ENCODE peak calls at places on chromosomes 1 and 21, in seven cellular contexts. X is upper lobe of left lung, F is MM.1S, P is upper lobe of right lung, M is H1, O is mesendoderm, E is sigmoid colon. I is an unnamed sample. For H3K4me1, the result is how much of the 10 kb centered on the place peaks cover.

GRCh38 chr21:20882462-20883415 is 115.5 kb upstream of the NCAM2 start:
- DNase-seq in F (peak), P (no peak), X (peak), O (peak), M (peak), E (no peak), I (no peak)

GRCh38 chr1:181398544-181398943 is 84.8 kb upstream of the CACNA1E start:
- DNase-seq in O (no peak), M (no peak), X (no peak), E (no peak), P (no peak), F (peak), I (no peak)

GRCh38 chr1:3023994-3024393 is 2.7 kb downstream of the ACTRT2 start:
- DNase-seq in O (peak), X (no peak), M (no peak), E (peak), F (no peak), P (no peak), I (no peak)

GRCh38 chr1:16955186-16955585 is 25.2 kb downstream of the MFAP2 start:
- DNase-seq in F (no peak), E (no peak), X (no peak), O (no peak), P (no peak), M (no peak), I (no peak)

GRCh38 chr1:27572679-27573426 is 31.1 kb downstream of the AHDC1 start:
- DNase-seq in F (no peak), O (peak), E (peak), X (no peak), P (no peak), M (no peak), I (peak)

GRCh38 chr1:230816018-230816417 is 52.3 kb downstream of the C1orf198 start:
- DNase-seq in F (no peak), E (no peak), M (no peak), P (no peak), X (no peak), O (no peak), I (peak)

GRCh38 chr1:203038217-203038741 is 12.0 kb downstream of the PPFIA4 start:
- DNase-seq in P (no peak), O (no peak), E (peak), M (no peak), F (peak), X (no peak), I (peak)

GRCh38 chr21:44006017-44006624 is 6.0 kb upstream of the TRAPPC10 start:
- DNase-seq in F (no peak), P (no peak), M (no peak), X (peak), E (peak), O (no peak), I (peak)

GRCh38 chr21:36658926-36659325 is 40.0 kb upstream of the SIM2 start:
- DNase-seq in F (no peak), M (no peak), P (no peak), O (peak), X (no peak), E (no peak), I (no peak)

GRCh38 chr1:64215576-64215975 is 12.2 kb downstream of the UBE2U start:
- DNase-seq in P (no peak), X (no peak), M (no peak), F (no peak), O (no peak), E (no peak), I (no peak)

GRCh38 chr1:178057863-178058576 is 35.9 kb upstream of the RASAL2 start:
- DNase-seq in X (peak), E (peak), M (no peak), O (peak), P (no peak), F (no peak), I (peak)

GRCh38 chr1:103525114-103525606 is 339 bp upstream of the RNPC3 start:
- DNase-seq in F (peak), O (peak), E (no peak), M (no peak), P (no peak), X (no peak), I (no peak)

GRCh38 chr1:228515200-228515834 is 28.1 kb downstream of the RNF187 start:
- DNase-seq in O (peak), P (no peak), M (no peak), E (no peak), F (peak), X (no peak), I (no peak)

GRCh38 chr21:16572032-16572431 is 842.2 kb downstream of the USP25 start:
- DNase-seq in F (no peak), O (no peak), M (no peak), X (no peak), E (no peak), P (no peak), I (no peak)

GRCh38 chr1:183097438-183098051 is 74.3 kb downstream of the LAMC1 start:
- DNase-seq in O (no peak), E (no peak), M (no peak), P (no peak), X (no peak), F (no peak), I (no peak)

GRCh38 chr1:42880384-42880783 is 34.0 kb downstream of the ZNF691 start:
- DNase-seq in F (no peak), E (no peak), M (no peak), P (no peak), X (no peak), O (no peak), I (no peak)

GRCh38 chr21:39527664-39528381 is 76.1 kb downstream of the SH3BGR start:
- DNase-seq in O (no peak), P (no peak), M (no peak), F (no peak), E (no peak), X (peak), I (no peak)

GRCh38 chr21:41958886-41959563 is 5.2 kb upstream of the C2CD2 start:
- DNase-seq in O (no peak), F (no peak), E (no peak), M (no peak), X (no peak), P (no peak), I (no peak)

GRCh38 chr1:26855636-26856035 is 7.3 kb upstream of the SFN start:
- DNase-seq in O (no peak), M (no peak), X (no peak), E (peak), P (no peak), F (no peak), I (no peak)

GRCh38 chr1:62856964-62857363 is 73.0 kb downstream of the ATG4C start:
- DNase-seq in F (no peak), O (no peak), X (no peak), M (no peak), E (no peak), P (no peak), I (no peak)

GRCh38 chr1:158246650-158247049 is 7.6 kb upstream of the CD1A start:
- DNase-seq in X (no peak), E (no peak), M (no peak), F (peak), O (peak), P (no peak), I (no peak)

GRCh38 chr1:115980998-115981993 is 5.0 kb downstream of the SLC22A15 start:
- DNase-seq in O (peak), X (no peak), E (no peak), F (peak), M (no peak), P (no peak), I (no peak)

GRCh38 chr1:31574749-31575372 is 1.5 kb upstream of the TINAGL1 start:
- DNase-seq in O (no peak), F (no peak), M (peak), X (no peak), P (no peak), E (no peak), I (peak)

GRCh38 chr1:31577515-31578191 is 1.3 kb downstream of the TINAGL1 start:
- DNase-seq in X (no peak), F (no peak), O (peak), P (peak), M (peak), E (peak), I (peak)

GRCh38 chr1:31575373-31576140 is 758 bp upstream of the TINAGL1 start:
- DNase-seq in O (peak), M (peak), E (peak), X (peak), F (no peak), P (peak), I (peak)

GRCh38 chr1:31576201-31576669 is at the start of gene TINAGL1:
- DNase-seq in X (peak), O (peak), M (peak), F (no peak), E (peak), P (peak), I (peak)

DNA sequence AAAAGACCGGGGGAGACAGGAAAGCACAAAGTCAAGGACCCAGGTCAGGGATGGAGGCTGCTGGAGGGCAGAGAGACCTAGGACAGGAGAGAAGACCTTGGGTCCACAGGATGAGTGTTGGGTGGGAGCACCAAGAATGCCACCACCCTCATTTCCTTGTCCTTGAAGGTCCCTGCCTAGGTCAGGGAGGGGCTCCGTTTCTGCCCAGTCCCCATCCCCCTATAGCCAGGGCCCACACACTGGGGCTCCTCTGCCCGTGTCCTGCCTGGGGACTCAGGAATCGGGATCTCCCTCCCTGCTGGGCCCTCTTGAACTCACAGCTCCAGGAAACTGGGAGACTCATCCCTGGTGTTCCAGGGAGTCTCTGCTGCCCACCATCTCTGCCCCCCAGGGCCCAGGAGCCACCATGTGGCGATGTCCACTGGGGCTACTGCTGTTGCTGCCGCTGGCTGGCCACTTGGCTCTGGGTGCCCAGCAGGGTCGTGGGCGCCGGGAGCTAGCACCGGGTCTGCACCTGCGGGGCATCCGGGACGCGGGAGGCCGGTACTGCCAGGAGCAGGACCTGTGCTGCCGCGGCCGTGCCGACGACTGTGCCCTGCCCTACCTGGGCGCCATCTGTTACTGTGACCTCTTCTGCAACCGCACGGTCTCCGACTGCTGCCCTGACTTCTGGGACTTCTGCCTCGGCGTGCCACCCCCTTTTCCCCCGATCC is 584 bp downstream of the TINAGL1 start:
- DNase-seq in E (peak), P (peak), X (no peak), M (peak), O (no peak), F (no peak), I (peak)
- H3K27ac ChIP-seq in E (peak), P (peak), X (peak), M (no peak), O (no peak), F (no peak), I (peak)

DNA sequence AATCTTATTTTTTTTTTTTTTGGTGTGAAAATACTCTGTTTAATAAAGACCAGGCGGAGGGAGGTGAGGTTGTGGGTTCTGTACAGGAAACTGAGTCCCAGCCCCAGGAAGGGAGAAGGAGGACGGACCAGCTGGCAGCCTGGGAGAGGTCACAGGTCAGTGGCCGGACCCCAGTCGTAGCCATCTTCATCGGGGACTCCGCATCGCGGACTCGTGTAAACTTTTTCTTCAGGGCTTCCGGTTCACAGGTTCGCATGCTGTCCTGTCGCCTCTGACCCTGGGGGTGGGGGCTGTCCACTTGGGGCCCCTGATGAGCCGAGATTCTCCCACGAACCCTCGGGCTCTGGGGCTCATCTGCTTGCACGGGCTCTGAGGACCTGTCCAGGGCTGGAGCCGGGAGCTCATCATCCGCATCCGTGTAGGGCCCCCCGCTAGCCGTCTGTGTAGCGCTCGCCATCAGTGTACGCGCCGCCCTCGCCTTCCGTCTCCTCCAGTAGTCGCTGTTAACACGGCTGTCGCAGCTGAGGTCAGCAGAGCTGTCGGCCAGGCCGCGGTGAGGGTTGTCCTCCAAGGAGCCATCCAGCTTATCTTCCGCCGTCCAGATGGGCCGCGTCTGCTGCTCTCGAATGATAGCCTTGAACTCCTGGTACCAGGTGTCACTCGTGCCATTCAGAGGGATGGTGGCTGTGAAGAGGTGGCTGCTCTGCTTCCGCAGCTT is 975.7 kb upstream of the PRMT6 start:
- DNase-seq in X (no peak), M (no peak), E (no peak), P (no peak), F (no peak), O (no peak), I (no peak)
- H3K4me3 ChIP-seq in X (no peak), M (no peak), E (no peak), P (no peak), F (no peak), O (no peak), I (no peak)

DNA sequence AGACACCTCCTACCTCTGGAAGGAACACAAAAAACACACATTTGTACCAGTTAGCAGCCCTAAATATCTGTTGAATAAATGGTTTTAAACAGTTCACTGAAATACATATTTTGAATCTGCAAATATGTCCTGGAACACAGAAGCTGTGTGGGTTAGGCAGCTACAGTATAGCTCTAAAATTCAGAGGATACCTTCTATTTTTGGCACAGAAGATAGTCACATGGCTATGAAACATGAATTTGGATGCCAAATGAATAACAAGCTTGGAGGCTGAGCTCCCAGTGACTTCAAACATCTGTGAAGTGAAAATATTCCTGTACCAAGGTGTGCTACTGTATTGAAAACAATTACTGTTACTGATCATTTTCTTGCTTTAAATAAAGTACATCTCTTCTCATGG is 391.5 kb upstream of the ADGRL2 start:
- DNase-seq in X (no peak), P (no peak), O (no peak), M (no peak), F (no peak), E (no peak), I (no peak)
- H3K4me1 ChIP-seq in X (under half), P (under half), O (under half), M (under half), F (under half), E (under half), I (under half)

GRCh38 chr1:10774615-10775310 is 21.7 kb downstream of the CASZ1 start:
- DNase-seq in E (no peak), F (no peak), X (no peak), P (no peak), O (no peak), M (no peak), I (no peak)
- H3K27ac ChIP-seq in E (peak), F (no peak), X (no peak), P (no peak), O (no peak), M (no peak), I (peak)

DNA sequence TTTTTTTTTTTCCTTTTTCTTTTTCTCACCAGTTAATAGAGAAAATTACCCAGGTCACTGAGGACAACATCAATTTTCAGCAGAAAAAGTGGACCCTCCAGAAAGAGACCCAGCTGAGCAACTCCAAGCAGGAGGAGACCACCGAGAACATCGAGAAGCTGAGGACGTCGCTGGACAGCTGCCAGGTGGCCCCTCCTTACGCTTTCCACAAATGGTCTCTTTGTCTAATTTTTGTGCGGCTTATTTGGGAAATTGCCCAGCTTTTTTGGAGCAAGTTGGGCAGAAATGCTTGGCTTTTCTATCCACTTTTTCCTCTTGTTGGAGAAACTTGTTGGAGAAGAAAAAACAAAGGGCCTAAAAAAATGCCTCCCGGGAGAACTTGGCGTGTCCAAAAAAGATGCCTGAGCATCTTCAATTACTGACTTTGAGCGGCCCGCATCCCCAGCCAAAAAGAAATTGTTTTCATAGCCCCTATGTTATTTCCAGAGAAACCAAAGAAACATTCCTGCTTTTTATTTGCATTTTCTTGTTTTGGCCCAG is 81.3 kb downstream of the FHAD1 start:
- DNase-seq in F (no peak), M (no peak), X (no peak), O (no peak), E (no peak), P (no peak), I (no peak)
- H3K4me3 ChIP-seq in F (no peak), M (no peak), X (no peak), O (no peak), E (no peak), P (no peak), I (no peak)

DNA sequence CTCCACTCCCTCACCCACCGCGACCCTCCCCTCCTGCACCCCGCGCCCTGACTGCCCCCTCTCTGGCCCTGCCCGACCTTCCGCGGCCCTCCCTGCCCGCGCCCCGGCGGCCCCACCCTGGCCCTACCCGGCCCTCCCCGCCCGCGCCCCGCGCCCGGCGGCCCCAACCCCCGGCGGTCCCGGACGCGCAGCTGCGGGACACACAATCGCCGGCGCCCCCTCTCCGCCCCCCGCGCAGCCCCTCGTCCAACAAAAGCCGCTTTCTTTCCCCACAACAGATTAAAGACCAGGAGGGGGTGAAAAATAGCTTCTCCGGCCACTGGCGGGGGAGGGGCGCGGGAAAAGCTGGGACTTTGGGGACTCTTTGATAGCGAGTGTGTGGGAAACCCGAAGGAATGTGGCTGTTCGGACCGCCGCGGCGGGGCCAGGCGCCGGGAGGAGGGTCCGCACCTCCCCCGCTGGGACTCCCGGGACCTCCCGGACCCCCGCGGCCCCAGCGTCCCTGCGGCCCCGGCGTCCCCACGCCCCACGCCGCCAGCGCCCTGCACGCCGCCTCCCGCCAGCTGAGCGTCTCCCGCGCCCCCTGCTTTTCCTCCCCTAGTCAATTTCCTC is 8.8 kb upstream of the ID3 start:
- DNase-seq in X (no peak), P (no peak), F (no peak), E (peak), O (no peak), M (peak), I (no peak)
- H3K4me1 ChIP-seq in X (under half), P (under half), F (under half), E (under half), O (under half), M (under half), I (under half)